ENCODE peak calls at places on chromosome 14, in nine cellular contexts. I, T, C, E, Q, M, N, Y and G are unnamed samples.
A peak's percentile ranks its signal among the peaks of the same experiment; 100 is the strongest.

GRCh38 chr14:76694106-76694505 is 67.2 kb upstream of the VASH1 start:
- DNase-seq in E (no peak), C (no peak), M (no peak), Q (no peak), N (no peak), Y (no peak), I (no peak), T (no peak), G (no peak)

GRCh38 chr14:31954991-31955390 is 122.1 kb upstream of the ARHGAP5 start:
- DNase-seq in M (no peak), T (no peak), Y (no peak), N (no peak), C (no peak), E (no peak), I (no peak), Q (no peak), G (no peak)

GRCh38 chr14:83491091-83491490 is 1957.4 kb upstream of the SEL1L start:
- DNase-seq in T (no peak), E (no peak), Y (no peak), C (no peak), I (no peak), Q (no peak), N (no peak), M (no peak), G (no peak)

GRCh38 chr14:23056257-23056955 is 914 bp downstream of the CDH24 start:
- DNase-seq in T (no peak), N (no peak), Q (no peak), M (peak; percentile 89), Y (peak; percentile 66), I (peak; percentile 76), E (peak; percentile 82), C (peak; percentile 72), G (no peak)

GRCh38 chr14:48936352-48936751 is 649.8 kb downstream of the RPS29 start:
- DNase-seq in Y (no peak), M (no peak), I (no peak), Q (no peak), C (no peak), E (no peak), T (no peak), N (no peak), G (no peak)

GRCh38 chr14:59190372-59190771 is 1.9 kb downstream of the DAAM1 start:
- DNase-seq in C (no peak), E (no peak), I (no peak), M (peak; percentile 42), N (peak; percentile 34), T (no peak), Y (no peak), Q (peak; percentile 68), G (no peak)

GRCh38 chr14:90111895-90112534 is 50.2 kb downstream of the KCNK13 start:
- DNase-seq in T (no peak), E (no peak), C (peak; percentile 40), N (no peak), M (no peak), I (no peak), Q (no peak), Y (no peak), G (peak; percentile 28)

GRCh38 chr14:91778217-91778616 is 46.3 kb upstream of the CATSPERB start:
- DNase-seq in T (no peak), C (no peak), M (no peak), E (no peak), I (no peak), Y (no peak), N (no peak), Q (no peak), G (no peak)

GRCh38 chr14:56299306-56299984 is 181.2 kb downstream of the PELI2 start:
- DNase-seq in N (no peak), I (no peak), C (no peak), E (no peak), Y (no peak), M (no peak), Q (no peak), T (no peak), G (no peak)

GRCh38 chr14:72665259-72665658 is 228.6 kb downstream of the DPF3 start:
- DNase-seq in Q (no peak), N (peak; percentile 79), Y (no peak), E (no peak), M (no peak), I (no peak), C (peak; percentile 87), T (no peak), G (peak; percentile 91)

GRCh38 chr14:66739826-66740225 is 231.9 kb downstream of the GPHN start:
- DNase-seq in C (no peak), I (no peak), E (no peak), M (no peak), Y (no peak), N (no peak), Q (no peak), T (no peak), G (no peak)

GRCh38 chr14:66503532-66503931 is 4.4 kb upstream of the GPHN start:
- DNase-seq in Y (no peak), E (no peak), N (no peak), M (no peak), C (peak; percentile 25), T (no peak), I (no peak), Q (no peak), G (no peak)

GRCh38 chr14:24395609-24396580 is 2.9 kb upstream of the NYNRIN start:
- DNase-seq in T (no peak), C (no peak), M (no peak), Y (no peak), N (no peak), Q (peak; percentile 27), I (no peak), E (no peak), G (no peak)

GRCh38 chr14:102675396-102675795 is 82.9 kb downstream of the RCOR1 start:
- DNase-seq in I (no peak), N (no peak), Q (no peak), T (no peak), E (no peak), Y (no peak), M (no peak), C (peak; percentile 34), G (no peak)

GRCh38 chr14:102827716-102828115 is 50.5 kb downstream of the TRAF3 start:
- DNase-seq in T (no peak), C (no peak), I (no peak), N (no peak), M (no peak), Q (no peak), E (no peak), Y (no peak), G (no peak)

GRCh38 chr14:69543341-69544249 is 31.1 kb downstream of the CCDC177 start:
- DNase-seq in I (peak; percentile 59), N (peak; percentile 90), C (peak; percentile 14), Q (no peak), Y (no peak), T (peak; percentile 73), M (peak; percentile 39), E (no peak), G (peak; percentile 59)

GRCh38 chr14:54548491-54548890 is 18.4 kb upstream of the SAMD4A start:
- DNase-seq in E (no peak), C (no peak), M (no peak), T (no peak), Y (no peak), N (no peak), Q (no peak), I (no peak), G (no peak)

GRCh38 chr14:49621114-49621881 is 699 bp downstream of the MGAT2 start:
- DNase-seq in M (no peak), I (no peak), E (peak; percentile 91), Q (peak; percentile 82), C (no peak), Y (no peak), N (peak; percentile 58), T (no peak), G (no peak)

GRCh38 chr14:62209287-62209899 is 447.2 kb downstream of the SNAPC1 start:
- DNase-seq in N (peak; percentile 67), M (no peak), C (no peak), Q (no peak), T (no peak), I (no peak), Y (no peak), E (no peak), G (peak; percentile 46)

GRCh38 chr14:69044965-69045555 is 66.0 kb upstream of the ACTN1 start:
- DNase-seq in N (no peak), Q (no peak), C (no peak), Y (no peak), T (no peak), E (peak; percentile 57), M (peak; percentile 46), I (no peak), G (no peak)

GRCh38 chr14:75249251-75249957 is 29.2 kb upstream of the FOS start:
- DNase-seq in C (no peak), T (no peak), N (no peak), Q (no peak), M (peak; percentile 50), Y (peak; percentile 66), E (peak; percentile 68), I (no peak), G (no peak)

GRCh38 chr14:76191297-76191696 is 39.6 kb downstream of the GPATCH2L start:
- DNase-seq in I (no peak), N (no peak), T (no peak), Y (no peak), Q (no peak), M (no peak), C (no peak), E (no peak), G (no peak)

GRCh38 chr14:95421741-95422140 is 94.7 kb downstream of the SYNE3 start:
- DNase-seq in M (no peak), C (no peak), Q (no peak), I (no peak), T (no peak), Y (no peak), E (no peak), N (no peak), G (no peak)